ENCODE peak calls at places on chromosomes 5 and 9, in five cellular contexts. U, O, A, N and T are unnamed samples. For H3K36me3 and H3K4me1, the result is how much of the 10 kb centered on the place peaks cover.

GRCh38 chr5:170861855-170862766 is at the start of gene RANBP17:
- DNase-seq in O (peak), U (peak), A (no peak), N (peak), T (peak)

GRCh38 chr9:97853056-97853843 is at the start of gene FOXE1:
- DNase-seq in U (no peak), N (no peak), O (no peak), A (no peak), T (peak)

GRCh38 chr5:135179308-135179980 is 145.4 kb upstream of the PITX1 start:
- DNase-seq in O (no peak), N (no peak), A (no peak), U (no peak), T (no peak)

GRCh38 chr5:140322751-140323731 is 20.1 kb upstream of the PFDN1 start:
- DNase-seq in N (no peak), U (peak), A (no peak), O (no peak), T (no peak)

GRCh38 chr5:115551415-115551814 is 6.8 kb upstream of the FEM1C start:
- DNase-seq in A (no peak), O (no peak), N (no peak), U (no peak), T (no peak)

GRCh38 chr9:90057361-90057760 is 452.5 kb downstream of the GADD45G start:
- DNase-seq in A (no peak), O (no peak), N (no peak), U (no peak), T (no peak)

GRCh38 chr5:79333852-79334557 is 98.1 kb downstream of the JMY start:
- DNase-seq in O (no peak), U (no peak), A (no peak), N (no peak), T (no peak)

GRCh38 chr9:76932778-76933177 is 26.9 kb upstream of the PRUNE2 start:
- DNase-seq in O (no peak), A (no peak), N (no peak), U (no peak), T (no peak)

GRCh38 chr5:171413153-171413910 is 6.1 kb upstream of the FGF18 start:
- DNase-seq in O (no peak), N (peak), A (no peak), U (no peak), T (no peak)

GRCh38 chr9:125483697-125484096 is 222.1 kb downstream of the GAPVD1 start:
- DNase-seq in O (no peak), U (no peak), N (no peak), A (no peak), T (no peak)

GRCh38 chr9:125486109-125486508 is 220.9 kb downstream of the MAPKAP1 start:
- DNase-seq in N (no peak), O (no peak), A (no peak), U (no peak), T (no peak)

GRCh38 chr9:125485471-125485870 is 221.5 kb downstream of the MAPKAP1 start:
- DNase-seq in A (no peak), U (no peak), O (no peak), N (no peak), T (no peak)

GRCh38 chr9:125484632-125485282 is 222.3 kb downstream of the MAPKAP1 start:
- DNase-seq in U (no peak), A (no peak), O (no peak), N (no peak), T (no peak)

GRCh38 chr9:125486576-125486975 is 220.4 kb downstream of the MAPKAP1 start:
- DNase-seq in N (peak), U (peak), A (no peak), O (no peak), T (peak)
- H3K36me3 ChIP-seq in N (under half), U (under half), A (under half), O (under half), T (under half)

GRCh38 chr9:78025186-78025585 is 6.4 kb downstream of the GNAQ start:
- DNase-seq in U (no peak), N (no peak), A (no peak), O (no peak), T (no peak)

GRCh38 chr9:78021692-78022091 is 9.9 kb downstream of the GNAQ start:
- DNase-seq in O (no peak), A (no peak), N (no peak), U (peak), T (peak)

GRCh38 chr9:78026416-78026815 is 5.2 kb downstream of the GNAQ start:
- DNase-seq in U (no peak), O (no peak), N (no peak), A (no peak), T (no peak)

GRCh38 chr9:78026947-78027346 is 4.7 kb downstream of the GNAQ start:
- DNase-seq in O (no peak), U (no peak), A (no peak), N (no peak), T (no peak)

GRCh38 chr9:78023003-78023741 is 8.4 kb downstream of the GNAQ start:
- DNase-seq in N (no peak), A (no peak), U (no peak), O (no peak), T (peak)
- H3K27ac ChIP-seq in N (no peak), A (peak), U (peak), O (no peak), T (peak)

GRCh38 chr5:134005415-134006118 is 792 bp upstream of the VDAC1 start:
- DNase-seq in U (no peak), O (peak), A (no peak), N (peak), T (peak)
- H3K4me1 ChIP-seq in U (under half), O (under half), A (under half), N (under half), T (under half)

DNA sequence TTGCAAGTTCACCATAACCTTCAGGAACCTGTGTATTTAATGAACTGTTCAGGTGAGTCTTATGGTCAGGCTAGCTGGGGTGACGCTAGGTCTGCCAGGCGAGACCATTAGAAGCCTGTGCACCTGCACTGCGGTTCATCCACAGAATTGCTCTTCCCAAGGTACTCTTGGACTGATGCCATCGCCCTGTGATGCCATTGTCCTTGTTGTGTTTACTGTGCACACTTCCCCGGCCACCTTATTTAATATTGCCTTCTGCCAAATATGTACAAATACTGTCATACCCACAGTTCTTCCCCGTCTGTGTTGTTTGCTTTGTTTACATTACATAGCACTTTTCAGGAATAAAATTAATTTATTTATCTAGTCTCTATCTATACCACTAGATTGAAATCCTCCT is 66.3 kb downstream of the RCL1 start:
- DNase-seq in U (no peak), O (no peak), N (no peak), A (no peak), T (no peak)
- H3K36me3 ChIP-seq in U (under half), O (under half), N (under half), A (under half), T (under half)

GRCh38 chr5:14222182-14222581 is 79.0 kb downstream of the TRIO start:
- DNase-seq in A (no peak), N (no peak), U (no peak), O (no peak), T (no peak)

GRCh38 chr5:14220642-14221041 is 77.5 kb downstream of the TRIO start:
- DNase-seq in N (no peak), U (no peak), O (no peak), A (no peak), T (no peak)

GRCh38 chr5:14225173-14225834 is 82.2 kb downstream of the TRIO start:
- DNase-seq in U (no peak), N (no peak), A (no peak), O (no peak), T (no peak)

GRCh38 chr5:14221768-14222167 is 78.6 kb downstream of the TRIO start:
- DNase-seq in U (no peak), O (no peak), A (no peak), N (no peak), T (no peak)

DNA sequence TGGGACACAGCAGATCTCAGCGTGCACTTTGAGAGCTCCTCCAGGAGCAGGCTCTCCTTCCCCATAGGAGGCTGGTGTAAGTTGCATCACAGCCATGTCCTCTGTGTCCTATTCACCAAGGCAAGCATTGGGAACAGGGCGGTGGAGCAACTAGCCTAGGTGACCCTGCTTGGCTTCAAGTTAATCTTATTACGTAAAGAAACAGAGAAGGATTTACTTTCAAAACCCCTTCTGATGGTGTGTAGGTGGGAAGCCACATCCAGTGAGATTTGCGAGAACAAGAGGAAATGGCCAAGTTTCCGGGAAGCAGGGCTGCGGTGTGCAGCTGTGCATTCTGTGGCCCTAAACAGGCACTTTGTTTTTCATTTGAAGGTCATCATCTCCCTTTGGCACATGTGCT is 80.2 kb downstream of the TRIO start:
- DNase-seq in O (no peak), U (no peak), A (no peak), N (no peak), T (no peak)
- H3K27ac ChIP-seq in O (no peak), U (no peak), A (no peak), N (no peak), T (no peak)

GRCh38 chr9:81371824-81372223 is 317.5 kb downstream of the TLE1 start:
- DNase-seq in U (no peak), O (no peak), N (no peak), A (no peak), T (no peak)

GRCh38 chr9:81374881-81375280 is 314.5 kb downstream of the TLE1 start:
- DNase-seq in N (no peak), A (no peak), O (no peak), U (peak), T (no peak)

GRCh38 chr9:81372628-81373191 is 316.6 kb downstream of the TLE1 start:
- DNase-seq in U (peak), N (no peak), O (peak), A (no peak), T (no peak)

GRCh38 chr9:81374459-81374858 is 314.9 kb downstream of the TLE1 start:
- DNase-seq in N (no peak), A (no peak), U (no peak), O (no peak), T (no peak)

GRCh38 chr9:81373294-81373693 is 316.1 kb downstream of the TLE1 start:
- DNase-seq in N (no peak), U (peak), A (no peak), O (peak), T (no peak)
- H3K4me1 ChIP-seq in N (under half), U (under half), A (under half), O (under half), T (under half)